ENCODE peak calls at places on chromosome 7, in six cellular contexts. E is PC-3; P is CD8-positive, alpha-beta memory T cell; V is IMR-90; I is mesendoderm; Y is prostate gland. Z is an unnamed sample.

GRCh38 chr7:151051108-151051507 is 2.8 kb downstream of the ASIC3 start:
- DNase-seq in E (no peak), P (peak; percentile 40), V (peak; percentile 77), I (peak; percentile 89), Y (no peak), Z (peak; percentile 25)

GRCh38 chr7:106863216-106863997 is 1.7 kb upstream of the PIK3CG start:
- DNase-seq in E (no peak), P (no peak), V (no peak), I (no peak), Y (no peak), Z (no peak)

GRCh38 chr7:103149808-103150180 is 895 bp upstream of the NAPEPLD start:
- DNase-seq in E (no peak), P (no peak), V (no peak), I (no peak), Y (no peak), Z (no peak)

GRCh38 chr7:31318308-31318707 is 22.2 kb downstream of the NEUROD6 start:
- DNase-seq in E (no peak), P (no peak), V (no peak), I (no peak), Y (no peak), Z (no peak)

GRCh38 chr7:17677408-17677807 is 262.9 kb downstream of the SNX13 start:
- DNase-seq in E (no peak), P (no peak), V (peak; percentile 75), I (no peak), Y (no peak), Z (no peak)

GRCh38 chr7:48351893-48352292 is 180.6 kb downstream of the ABCA13 start:
- DNase-seq in E (peak; percentile 14), P (no peak), V (no peak), I (no peak), Y (no peak), Z (no peak)

GRCh38 chr7:110291430-110291829 is 799.5 kb upstream of the LRRN3 start:
- DNase-seq in E (no peak), P (no peak), V (no peak), I (no peak), Y (no peak), Z (no peak)

GRCh38 chr7:127995157-127995865 is 35.9 kb downstream of the LRRC4 start:
- DNase-seq in E (no peak), P (no peak), V (peak; percentile 72), I (no peak), Y (no peak), Z (no peak)

GRCh38 chr7:122412441-122412840 is 107.9 kb upstream of the FEZF1 start:
- DNase-seq in E (peak; percentile 4), P (no peak), V (no peak), I (peak; percentile 31), Y (no peak), Z (no peak)

GRCh38 chr7:123023126-123023525 is 27.6 kb upstream of the TAS2R16 start:
- DNase-seq in E (peak; percentile 58), P (no peak), V (no peak), I (no peak), Y (no peak), Z (no peak)

GRCh38 chr7:129923709-129924108 is 29.1 kb downstream of the UBE2H start:
- DNase-seq in E (peak; percentile 69), P (no peak), V (peak; percentile 91), I (no peak), Y (no peak), Z (no peak)

GRCh38 chr7:157906583-157906982 is 569.8 kb downstream of the DNAJB6 start:
- DNase-seq in E (no peak), P (no peak), V (no peak), I (no peak), Y (no peak), Z (no peak)

GRCh38 chr7:46478046-46478445 is 557.0 kb upstream of the IGFBP3 start:
- DNase-seq in E (peak; percentile 87), P (no peak), V (peak; percentile 79), I (no peak), Y (no peak), Z (no peak)

GRCh38 chr7:73908123-73908611 is 47.2 kb downstream of the TMEM270 start:
- DNase-seq in E (no peak), P (no peak), V (no peak), I (no peak), Y (no peak), Z (no peak)

GRCh38 chr7:12670071-12670729 is 17.2 kb upstream of the ARL4A start:
- DNase-seq in E (no peak), P (no peak), V (peak; percentile 87), I (no peak), Y (peak; percentile 54), Z (no peak)

GRCh38 chr7:130277763-130278643 is 11.3 kb downstream of the CPA2 start:
- DNase-seq in E (peak; percentile 24), P (no peak), V (peak; percentile 69), I (peak; percentile 76), Y (no peak), Z (no peak)

GRCh38 chr7:112853429-112853828 is 63.2 kb upstream of the TMEM168 start:
- DNase-seq in E (no peak), P (no peak), V (no peak), I (no peak), Y (no peak), Z (no peak)

GRCh38 chr7:43535031-43535451 is 47.9 kb upstream of the STK17A start:
- DNase-seq in E (no peak), P (no peak), V (no peak), I (no peak), Y (no peak), Z (no peak)

GRCh38 chr7:20535541-20535940 is 79.9 kb upstream of the ABCB5 start:
- DNase-seq in E (no peak), P (no peak), V (no peak), I (no peak), Y (no peak), Z (no peak)

GRCh38 chr7:41134242-41134872 is 568.5 kb downstream of the INHBA start:
- DNase-seq in E (peak; percentile 51), P (no peak), V (peak; percentile 55), I (peak; percentile 16), Y (no peak), Z (no peak)

GRCh38 chr7:47946581-47947354 is 1.5 kb downstream of the PKD1L1 start:
- DNase-seq in E (no peak), P (no peak), V (no peak), I (no peak), Y (no peak), Z (no peak)

GRCh38 chr7:14635955-14636354 is 266.6 kb downstream of the DGKB start:
- DNase-seq in E (no peak), P (no peak), V (no peak), I (no peak), Y (no peak), Z (no peak)

GRCh38 chr7:130379551-130380120 is 658 bp upstream of the CPA1 start:
- DNase-seq in E (no peak), P (no peak), V (no peak), I (no peak), Y (no peak), Z (no peak)

GRCh38 chr7:132554446-132554845 is 21.8 kb downstream of the PLXNA4 start:
- DNase-seq in E (no peak), P (no peak), V (no peak), I (no peak), Y (no peak), Z (no peak)

GRCh38 chr7:26912351-26912750 is 48.0 kb upstream of the SKAP2 start:
- DNase-seq in E (no peak), P (no peak), V (no peak), I (no peak), Y (no peak), Z (no peak)

GRCh38 chr7:132437730-132438129 is 138.5 kb downstream of the PLXNA4 start:
- DNase-seq in E (no peak), P (no peak), V (no peak), I (no peak), Y (no peak), Z (no peak)

GRCh38 chr7:117582219-117582704 is 102.4 kb downstream of the CFTR start:
- DNase-seq in E (peak; percentile 95), P (no peak), V (peak; percentile 98), I (peak; percentile 87), Y (no peak), Z (no peak)

GRCh38 chr7:148711191-148712102 is 12.7 kb downstream of the CUL1 start:
- DNase-seq in E (no peak), P (no peak), V (no peak), I (no peak), Y (no peak), Z (no peak)

GRCh38 chr7:24756989-24757798 is at the start of gene GSDME:
- DNase-seq in E (peak; percentile 52), P (no peak), V (peak; percentile 59), I (peak; percentile 62), Y (peak; percentile 17), Z (peak; percentile 32)

GRCh38 chr7:34165927-34166550 is 260.7 kb downstream of the BMPER start:
- DNase-seq in E (peak; percentile 62), P (no peak), V (peak; percentile 60), I (peak; percentile 57), Y (no peak), Z (peak; percentile 1)

GRCh38 chr7:50358306-50358705 is 53.8 kb downstream of the IKZF1 start:
- DNase-seq in E (no peak), P (no peak), V (no peak), I (no peak), Y (no peak), Z (no peak)
- H3K4me1 ChIP-seq in E (no peaks in the 10 kb centered on the region), P (peaks cover 98% of the 10 kb centered on the region), V (no peaks in the 10 kb centered on the region), I (peaks cover 13% of the 10 kb centered on the region), Y (no peaks in the 10 kb centered on the region), Z (peaks cover 99% of the 10 kb centered on the region)

GRCh38 chr7:30180718-30181117 is 45.9 kb downstream of the MTURN start:
- DNase-seq in E (no peak), P (no peak), V (no peak), I (no peak), Y (no peak), Z (no peak)
- H3K27ac ChIP-seq in E (no peak overlapping the region), P (no peak overlapping the region), V (no peak overlapping the region), I (no peak overlapping the region), Y (no peak overlapping the region), Z (no peak overlapping the region)

DNA sequence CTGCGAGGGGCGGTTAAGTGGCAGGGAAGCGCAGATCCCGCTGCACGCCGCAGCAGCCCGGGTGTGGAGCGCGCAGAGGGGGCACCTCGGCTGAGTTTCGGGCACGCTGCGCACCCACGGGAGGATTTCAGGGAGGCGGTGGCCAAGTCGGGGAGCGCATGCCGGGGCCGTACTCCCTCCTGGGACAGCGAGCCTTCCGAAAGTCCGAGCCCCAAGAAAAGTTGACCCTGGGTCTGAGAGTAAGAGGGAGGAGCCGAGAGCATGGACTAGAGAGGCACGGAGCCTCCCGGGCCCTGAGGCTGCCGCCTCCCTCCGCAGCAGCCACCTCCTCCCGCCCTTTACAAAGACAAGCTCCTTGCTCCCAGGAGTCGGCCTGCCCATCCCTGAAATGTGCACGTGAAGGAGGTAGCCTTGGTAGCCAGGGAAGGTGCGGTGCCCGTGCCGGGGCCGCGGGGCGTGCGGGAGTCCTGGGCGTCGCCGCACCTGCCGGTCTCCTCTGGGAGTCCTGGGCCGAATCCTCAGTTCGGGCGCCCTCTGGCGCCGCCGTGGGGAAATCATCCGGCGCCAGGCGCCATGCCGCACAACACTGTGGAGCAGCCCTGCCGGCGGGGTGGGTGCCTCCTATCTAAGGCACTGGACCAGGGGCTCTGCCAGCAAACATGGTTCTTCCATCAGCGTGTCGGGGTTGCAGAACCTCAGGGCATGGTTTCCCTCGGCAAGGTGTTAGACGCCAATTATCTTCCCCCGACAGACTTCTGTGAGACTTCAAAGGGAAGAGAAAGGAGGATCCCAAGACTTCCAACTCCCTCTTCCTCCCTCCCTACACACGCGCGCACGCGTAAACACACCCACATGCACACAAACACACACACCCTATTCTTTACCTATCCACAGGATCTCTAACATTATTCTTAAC is 104.0 kb downstream of the TRIL start:
- DNase-seq in E (peak; percentile 87), P (peak; percentile 9), V (peak; percentile 46), I (peak; percentile 86), Y (peak; percentile 65), Z (peak; percentile 63)
- H3K27me3 ChIP-seq in E (no peaks in the 10 kb centered on the region), P (peaks cover 8% of the 10 kb centered on the region), V (peaks cover 17% of the 10 kb centered on the region), I (peaks cover 2% of the 10 kb centered on the region), Y (no peaks in the 10 kb centered on the region), Z (peaks cover 12% of the 10 kb centered on the region)

GRCh38 chr7:92137531-92137930 is 3.3 kb upstream of the CYP51A1 start:
- DNase-seq in E (peak; percentile 3), P (no peak), V (no peak), I (no peak), Y (no peak), Z (no peak)
- H3K4me1 ChIP-seq in E (peaks cover 15% of the 10 kb centered on the region), P (peaks cover 7% of the 10 kb centered on the region), V (no peaks in the 10 kb centered on the region), I (peaks cover 3% of the 10 kb centered on the region), Y (peaks cover 3% of the 10 kb centered on the region), Z (peaks cover 23% of the 10 kb centered on the region)

Z was measured in CD4-positive, CD25-positive, alpha-beta regulatory T cell.